ENCODE peak calls at places on chromosomes 12 and 14, in five cellular contexts. One of them, this sample, is unnamed.

GRCh38 chr12:95763809-95764253 is 26.7 kb downstream of the NTN4 start:
- DNase-seq in testis: no peak
- DNase-seq in suprapubic skin: no peak
- DNase-seq in H1: no peak
- DNase-seq in PC-3: peak; percentile 96
- DNase-seq in this sample: peak; percentile 92

GRCh38 chr12:119988788-119989618 is at the start of gene BICDL1:
- DNase-seq in PC-3: peak; percentile 96
- DNase-seq in testis: peak; percentile 97
- DNase-seq in H1: peak; percentile 93
- DNase-seq in suprapubic skin: peak; percentile 85
- DNase-seq in this sample: peak; percentile 96

GRCh38 chr12:49483621-49484020 is 55.2 kb upstream of the KCNH3 start:
- DNase-seq in PC-3: no peak
- DNase-seq in H1: no peak
- DNase-seq in testis: no peak
- DNase-seq in suprapubic skin: no peak
- DNase-seq in this sample: no peak

GRCh38 chr14:89399594-89400068 is 17.4 kb downstream of the FOXN3 start:
- DNase-seq in H1: no peak
- DNase-seq in testis: no peak
- DNase-seq in suprapubic skin: no peak
- DNase-seq in PC-3: no peak
- DNase-seq in this sample: no peak

GRCh38 chr12:71719647-71720370 is 33.9 kb downstream of the TMEM19 start:
- DNase-seq in testis: no peak
- DNase-seq in suprapubic skin: no peak
- DNase-seq in PC-3: peak; percentile 63
- DNase-seq in H1: no peak
- DNase-seq in this sample: peak; percentile 73

GRCh38 chr14:99522457-99522891 is 41.3 kb downstream of the CCNK start:
- DNase-seq in H1: no peak
- DNase-seq in suprapubic skin: no peak
- DNase-seq in PC-3: peak; percentile 60
- DNase-seq in testis: no peak
- DNase-seq in this sample: no peak

GRCh38 chr12:65858831-65859230 is 34.5 kb downstream of the HMGA2 start:
- DNase-seq in testis: no peak
- DNase-seq in suprapubic skin: no peak
- DNase-seq in PC-3: peak; percentile 64
- DNase-seq in H1: no peak
- DNase-seq in this sample: no peak

GRCh38 chr12:64219135-64219534 is 3.0 kb downstream of the KICS2 start:
- DNase-seq in PC-3: no peak
- DNase-seq in H1: no peak
- DNase-seq in suprapubic skin: no peak
- DNase-seq in testis: no peak
- DNase-seq in this sample: no peak

GRCh38 chr12:41476499-41476898 is 288.4 kb downstream of the PDZRN4 start:
- DNase-seq in testis: no peak
- DNase-seq in H1: no peak
- DNase-seq in suprapubic skin: no peak
- DNase-seq in PC-3: no peak
- DNase-seq in this sample: no peak

GRCh38 chr12:1474567-1475153 is 119.7 kb downstream of the FBXL14 start:
- DNase-seq in PC-3: peak; percentile 67
- DNase-seq in H1: peak; percentile 15
- DNase-seq in suprapubic skin: no peak
- DNase-seq in testis: no peak
- DNase-seq in this sample: peak; percentile 19

GRCh38 chr14:61535470-61535869 is 159.8 kb upstream of the HIF1A start:
- DNase-seq in testis: no peak
- DNase-seq in suprapubic skin: no peak
- DNase-seq in PC-3: no peak
- DNase-seq in H1: no peak
- DNase-seq in this sample: no peak

GRCh38 chr12:46524778-46525177 is 152.2 kb upstream of the SLC38A2 start:
- DNase-seq in testis: peak; percentile 92
- DNase-seq in PC-3: no peak
- DNase-seq in H1: no peak
- DNase-seq in suprapubic skin: peak; percentile 88
- DNase-seq in this sample: no peak

GRCh38 chr14:89030921-89031320 is 206.5 kb downstream of the TTC8 start:
- DNase-seq in testis: no peak
- DNase-seq in suprapubic skin: no peak
- DNase-seq in H1: no peak
- DNase-seq in PC-3: no peak
- DNase-seq in this sample: no peak

GRCh38 chr12:19925881-19926665 is 442.3 kb upstream of the PDE3A start:
- DNase-seq in suprapubic skin: no peak
- DNase-seq in testis: no peak
- DNase-seq in H1: no peak
- DNase-seq in PC-3: no peak
- DNase-seq in this sample: no peak

GRCh38 chr14:58822856-58823255 is 185.1 kb downstream of the DACT1 start:
- DNase-seq in PC-3: no peak
- DNase-seq in suprapubic skin: no peak
- DNase-seq in H1: no peak
- DNase-seq in testis: no peak
- DNase-seq in this sample: no peak
- H3K27ac ChIP-seq in PC-3: no peak overlapping the region
- H3K27ac ChIP-seq in suprapubic skin: no peak overlapping the region
- H3K27ac ChIP-seq in H1: no peak overlapping the region
- H3K27ac ChIP-seq in testis: no peak overlapping the region
- H3K27ac ChIP-seq in this sample: no peak overlapping the region

DNA sequence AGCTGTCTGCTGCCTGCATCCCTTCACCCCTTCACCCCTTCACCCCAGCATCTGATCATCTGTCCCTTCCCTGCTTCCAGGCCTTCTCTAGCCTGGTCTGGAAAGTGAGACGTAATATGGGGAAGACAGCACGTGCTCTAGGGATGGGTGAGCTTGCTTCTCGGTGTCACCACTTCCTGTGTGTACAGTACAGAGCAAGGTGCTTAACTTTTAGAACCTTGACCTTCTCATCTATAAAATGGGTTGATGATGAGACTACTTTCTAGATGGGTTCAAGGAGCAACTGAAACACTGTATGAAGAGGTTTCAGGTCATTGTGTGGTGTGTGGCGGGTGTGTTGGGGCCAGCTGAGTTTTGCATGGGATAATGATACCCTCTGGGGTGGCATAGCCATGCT is 140.5 kb downstream of the TSPAN9 start:
- DNase-seq in suprapubic skin: no peak
- DNase-seq in testis: no peak
- DNase-seq in PC-3: no peak
- DNase-seq in H1: no peak
- DNase-seq in this sample: no peak
- H3K27ac ChIP-seq in suprapubic skin: no peak overlapping the region
- H3K27ac ChIP-seq in testis: peak overlapping the region; percentile 3
- H3K27ac ChIP-seq in PC-3: no peak overlapping the region
- H3K27ac ChIP-seq in H1: no peak overlapping the region
- H3K27ac ChIP-seq in this sample: peak overlapping the region; percentile 89

GRCh38 chr12:58347188-58347587 is 405.8 kb downstream of the ATP23 start:
- DNase-seq in H1: no peak
- DNase-seq in testis: no peak
- DNase-seq in PC-3: no peak
- DNase-seq in suprapubic skin: no peak
- DNase-seq in this sample: no peak

GRCh38 chr12:58346032-58346632 is 404.8 kb downstream of the ATP23 start:
- DNase-seq in testis: no peak
- DNase-seq in suprapubic skin: no peak
- DNase-seq in PC-3: peak; percentile 79
- DNase-seq in H1: no peak
- DNase-seq in this sample: peak; percentile 54

GRCh38 chr12:58342736-58343135 is 401.4 kb downstream of the ATP23 start:
- DNase-seq in testis: no peak
- DNase-seq in H1: no peak
- DNase-seq in suprapubic skin: no peak
- DNase-seq in PC-3: no peak
- DNase-seq in this sample: no peak

DNA sequence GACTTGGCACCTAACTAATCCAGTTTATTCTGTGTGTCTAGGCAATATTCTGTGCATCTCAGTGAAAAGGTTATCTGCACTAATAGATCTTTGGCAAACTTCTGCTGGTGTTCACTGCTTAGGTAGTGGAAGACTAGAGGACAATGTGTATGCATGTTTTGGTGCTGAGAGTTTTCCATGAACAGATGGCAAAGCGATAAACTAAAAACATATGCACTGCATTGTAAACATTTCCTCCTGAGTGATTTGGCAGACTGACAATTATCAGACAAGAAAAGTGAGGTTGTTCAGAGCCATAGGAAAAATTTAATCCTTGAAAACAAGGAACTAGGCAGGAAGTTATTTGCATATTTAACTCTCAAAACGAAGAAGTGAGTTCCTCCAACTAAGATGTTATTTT is 400.4 kb downstream of the ATP23 start:
- DNase-seq in testis: no peak
- DNase-seq in H1: no peak
- DNase-seq in PC-3: peak; percentile 13
- DNase-seq in suprapubic skin: no peak
- DNase-seq in this sample: no peak
- H3K27ac ChIP-seq in testis: no peak overlapping the region
- H3K27ac ChIP-seq in H1: no peak overlapping the region
- H3K27ac ChIP-seq in PC-3: no peak overlapping the region
- H3K27ac ChIP-seq in suprapubic skin: no peak overlapping the region
- H3K27ac ChIP-seq in this sample: no peak overlapping the region

GRCh38 chr12:108722463-108722862 is 8.9 kb downstream of the CORO1C start:
- DNase-seq in H1: no peak
- DNase-seq in PC-3: no peak
- DNase-seq in suprapubic skin: no peak
- DNase-seq in testis: no peak
- DNase-seq in this sample: no peak

GRCh38 chr12:108721824-108722223 is 9.5 kb downstream of the CORO1C start:
- DNase-seq in PC-3: no peak
- DNase-seq in H1: no peak
- DNase-seq in testis: no peak
- DNase-seq in suprapubic skin: no peak
- DNase-seq in this sample: no peak

GRCh38 chr12:108724890-108725151 is 6.5 kb downstream of the CORO1C start:
- DNase-seq in suprapubic skin: no peak
- DNase-seq in H1: no peak
- DNase-seq in testis: no peak
- DNase-seq in PC-3: no peak
- DNase-seq in this sample: no peak

GRCh38 chr12:108722992-108723766 is 8.1 kb downstream of the CORO1C start:
- DNase-seq in suprapubic skin: no peak
- DNase-seq in testis: no peak
- DNase-seq in H1: no peak
- DNase-seq in PC-3: peak; percentile 89
- DNase-seq in this sample: peak; percentile 67

GRCh38 chr12:108724054-108724889 is 7.0 kb downstream of the CORO1C start:
- DNase-seq in suprapubic skin: no peak
- DNase-seq in H1: no peak
- DNase-seq in PC-3: peak; percentile 72
- DNase-seq in testis: no peak
- DNase-seq in this sample: no peak
- H3K27ac ChIP-seq in suprapubic skin: peak overlapping the region; percentile 64
- H3K27ac ChIP-seq in H1: no peak overlapping the region
- H3K27ac ChIP-seq in PC-3: peak overlapping the region; percentile 92
- H3K27ac ChIP-seq in testis: no peak overlapping the region
- H3K27ac ChIP-seq in this sample: no peak overlapping the region

DNA sequence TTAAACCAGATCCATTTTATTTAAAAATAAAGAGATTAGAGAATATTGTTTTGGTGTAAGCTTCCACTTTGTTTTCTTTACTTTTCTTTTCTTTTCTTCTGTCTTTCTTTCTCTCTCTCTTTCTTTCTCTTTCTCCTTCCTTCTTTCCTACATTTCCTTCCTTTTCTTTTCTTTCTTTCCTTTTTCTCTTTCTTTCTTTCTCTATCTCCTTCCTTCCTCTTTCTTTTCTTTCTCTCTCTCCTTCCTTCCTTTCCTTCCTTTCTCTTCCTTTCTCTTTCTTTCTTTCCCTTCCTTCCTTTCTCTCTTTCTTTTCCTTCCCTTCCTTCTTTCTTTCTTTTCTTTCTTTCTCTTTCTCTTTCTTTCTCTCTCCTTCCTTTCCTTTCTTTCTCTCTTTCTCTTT is 100.8 kb downstream of the TMTC3 start:
- DNase-seq in suprapubic skin: no peak
- DNase-seq in PC-3: no peak
- DNase-seq in testis: no peak
- DNase-seq in H1: no peak
- DNase-seq in this sample: no peak
- H3K27ac ChIP-seq in suprapubic skin: peak overlapping the region; percentile 60
- H3K27ac ChIP-seq in PC-3: peak overlapping the region; percentile 78
- H3K27ac ChIP-seq in testis: no peak overlapping the region
- H3K27ac ChIP-seq in H1: no peak overlapping the region
- H3K27ac ChIP-seq in this sample: no peak overlapping the region

DNA sequence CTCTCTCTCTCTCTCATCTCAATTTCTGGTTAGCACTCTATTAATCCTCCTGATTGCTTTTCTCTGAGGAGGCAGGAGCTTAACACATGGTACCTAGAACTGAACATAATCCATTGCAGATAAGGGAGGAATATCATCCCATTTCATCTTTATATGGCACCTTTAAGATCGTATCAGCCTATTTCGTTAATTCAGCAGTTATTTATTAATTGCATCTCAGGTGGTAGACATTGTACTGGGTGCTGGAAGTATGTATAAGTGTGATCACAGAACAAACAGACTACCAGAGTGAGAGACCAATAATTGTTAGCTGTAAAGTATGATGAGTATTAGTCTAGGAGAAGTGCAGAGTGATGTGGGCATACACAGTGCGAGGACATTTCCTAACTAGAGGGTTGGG is 39.0 kb downstream of the AKAP6 start:
- DNase-seq in testis: no peak
- DNase-seq in suprapubic skin: no peak
- DNase-seq in H1: no peak
- DNase-seq in PC-3: no peak
- DNase-seq in this sample: no peak
- H3K27ac ChIP-seq in testis: no peak overlapping the region
- H3K27ac ChIP-seq in suprapubic skin: no peak overlapping the region
- H3K27ac ChIP-seq in H1: no peak overlapping the region
- H3K27ac ChIP-seq in PC-3: peak overlapping the region; percentile 33
- H3K27ac ChIP-seq in this sample: no peak overlapping the region

This sample was measured in RWPE1.